ENCODE peak calls at places on chromosome 17, in seven cellular contexts. G is right lobe of liver; Q is naive thymus-derived CD4-positive, alpha-beta T cell; O is colonic mucosa; L is heart right ventricle; Y is H1; S is mucosa of descending colon. E is an unnamed sample. For H3K9me3, the result is how much of the 10 kb centered on the place peaks cover.

GRCh38 chr17:75219815-75220214 is 14.3 kb downstream of the NUP85 start:
- DNase-seq in G (no peak), Q (no peak), O (no peak), L (no peak), Y (no peak), S (no peak), E (no peak)

GRCh38 chr17:66552381-66552780 is 250.0 kb downstream of the PRKCA start:
- DNase-seq in G (no peak), Q (no peak), O (peak), L (no peak), Y (no peak), S (no peak), E (no peak)

GRCh38 chr17:37081287-37081686 is 132.5 kb downstream of the AATF start:
- DNase-seq in G (no peak), Q (no peak), O (no peak), L (no peak), Y (no peak), S (no peak), E (no peak)

GRCh38 chr17:38429476-38430100 is 1.3 kb downstream of the ARHGAP23 start:
- DNase-seq in G (no peak), Q (no peak), O (no peak), L (no peak), Y (no peak), S (no peak), E (no peak)

GRCh38 chr17:19986941-19987714 is 9.5 kb upstream of the AKAP10 start:
- DNase-seq in G (no peak), Q (no peak), O (no peak), L (no peak), Y (no peak), S (no peak), E (no peak)

GRCh38 chr17:37190493-37190892 is 185.3 kb upstream of the C17orf78 start:
- DNase-seq in G (no peak), Q (no peak), O (no peak), L (no peak), Y (no peak), S (no peak), E (no peak)

GRCh38 chr17:2090210-2090641 is 35.3 kb downstream of the HIC1 start:
- DNase-seq in G (no peak), Q (peak), O (no peak), L (no peak), Y (no peak), S (no peak), E (no peak)

GRCh38 chr17:8955560-8955959 is 9.9 kb downstream of the PIK3R5 start:
- DNase-seq in G (no peak), Q (no peak), O (no peak), L (no peak), Y (no peak), S (no peak), E (no peak)

GRCh38 chr17:42163113-42163512 is 8.3 kb upstream of the RAB5C start:
- DNase-seq in G (no peak), Q (no peak), O (peak), L (no peak), Y (peak), S (peak), E (no peak)

GRCh38 chr17:55466671-55467070 is 44.6 kb downstream of the SMIM36 start:
- DNase-seq in G (no peak), Q (no peak), O (no peak), L (no peak), Y (no peak), S (no peak), E (no peak)

GRCh38 chr17:62626719-62627218 is 701 bp upstream of the MRC2 start:
- DNase-seq in G (no peak), Q (no peak), O (peak), L (peak), Y (no peak), S (no peak), E (no peak)

GRCh38 chr17:7959503-7960253 is 27.7 kb downstream of the CNTROB start:
- DNase-seq in G (no peak), Q (no peak), O (no peak), L (no peak), Y (no peak), S (no peak), E (no peak)

GRCh38 chr17:66348605-66349165 is 46.3 kb downstream of the PRKCA start:
- DNase-seq in G (no peak), Q (no peak), O (peak), L (peak), Y (no peak), S (no peak), E (no peak)

GRCh38 chr17:50539762-50540440 is 7.1 kb upstream of the SPATA20 start:
- DNase-seq in G (no peak), Q (no peak), O (peak), L (no peak), Y (peak), S (peak), E (no peak)

GRCh38 chr17:3603870-3604259 is 5.3 kb downstream of the TRPV1 start:
- DNase-seq in G (no peak), Q (no peak), O (no peak), L (no peak), Y (no peak), S (no peak), E (no peak)

GRCh38 chr17:71937914-71938313 is 182.9 kb upstream of the SOX9 start:
- DNase-seq in G (no peak), Q (no peak), O (no peak), L (no peak), Y (no peak), S (no peak), E (no peak)

GRCh38 chr17:33523577-33523981 is 230.5 kb upstream of the ASIC2 start:
- DNase-seq in G (no peak), Q (no peak), O (peak), L (no peak), Y (no peak), S (no peak), E (no peak)

GRCh38 chr17:63082952-63083351 is 116.9 kb downstream of the TANC2 start:
- DNase-seq in G (no peak), Q (no peak), O (no peak), L (no peak), Y (no peak), S (no peak), E (no peak)

GRCh38 chr17:64984776-64985521 is 65.7 kb upstream of the LRRC37A3 start:
- DNase-seq in G (peak), Q (peak), O (no peak), L (no peak), Y (peak), S (no peak), E (peak)

GRCh38 chr17:68391561-68392268 is 65.6 kb downstream of the WIPI1 start:
- DNase-seq in G (peak), Q (no peak), O (peak), L (no peak), Y (peak), S (no peak), E (no peak)

GRCh38 chr17:8104911-8105310 is 13.4 kb downstream of the ALOXE3 start:
- DNase-seq in G (no peak), Q (no peak), O (no peak), L (no peak), Y (no peak), S (no peak), E (no peak)

GRCh38 chr17:75587718-75588545 is at the start of gene MYO15B:
- DNase-seq in G (peak), Q (peak), O (peak), L (peak), Y (peak), S (peak), E (peak)

GRCh38 chr17:81434079-81434478 is 38.8 kb downstream of the BAHCC1 start:
- DNase-seq in G (no peak), Q (no peak), O (no peak), L (no peak), Y (no peak), S (no peak), E (no peak)

GRCh38 chr17:75684249-75684648 is 17.1 kb downstream of the SAP30BP start:
- DNase-seq in G (no peak), Q (no peak), O (no peak), L (no peak), Y (no peak), S (no peak), E (no peak)

GRCh38 chr17:4511199-4511932 is 12.7 kb downstream of the SPNS2 start:
- DNase-seq in G (no peak), Q (no peak), O (no peak), L (no peak), Y (no peak), S (no peak), E (no peak)

GRCh38 chr17:47257651-47258339 is 4.2 kb downstream of the ITGB3 start:
- DNase-seq in G (no peak), Q (no peak), O (no peak), L (no peak), Y (no peak), S (no peak), E (no peak)

GRCh38 chr17:16552637-16553045 is 16.4 kb downstream of the ZNF287 start:
- DNase-seq in G (no peak), Q (no peak), O (no peak), L (no peak), Y (no peak), S (no peak), E (no peak)
- H3K9me3 ChIP-seq in G (under half), Q (under half), O (under half), L (under half), Y (half or more), S (half or more), E (under half)

DNA sequence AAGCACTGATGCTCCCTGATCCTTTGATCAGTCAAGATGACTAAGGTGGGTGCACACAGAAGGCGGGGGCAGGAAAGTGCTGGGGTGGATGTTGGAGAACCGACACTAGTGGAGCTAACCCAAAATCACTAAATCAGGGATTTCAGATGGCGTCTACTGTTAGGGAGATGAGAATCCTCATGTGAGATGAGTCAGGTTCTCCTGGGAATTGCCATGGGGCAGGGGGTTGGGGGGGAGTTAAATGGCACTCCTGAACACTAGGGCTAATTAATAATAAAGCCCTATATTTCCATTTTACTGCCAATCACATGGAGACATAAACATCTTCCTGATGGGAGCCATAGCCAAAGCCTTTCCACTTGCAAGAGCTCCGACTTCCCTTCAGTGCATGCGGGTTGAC is 804.1 kb downstream of the KCNJ18 start:
- DNase-seq in G (no peak), Q (no peak), O (no peak), L (no peak), Y (no peak), S (no peak), E (no peak)
- H3K9me3 ChIP-seq in G (under half), Q (under half), O (under half), L (under half), Y (under half), S (under half), E (under half)

DNA sequence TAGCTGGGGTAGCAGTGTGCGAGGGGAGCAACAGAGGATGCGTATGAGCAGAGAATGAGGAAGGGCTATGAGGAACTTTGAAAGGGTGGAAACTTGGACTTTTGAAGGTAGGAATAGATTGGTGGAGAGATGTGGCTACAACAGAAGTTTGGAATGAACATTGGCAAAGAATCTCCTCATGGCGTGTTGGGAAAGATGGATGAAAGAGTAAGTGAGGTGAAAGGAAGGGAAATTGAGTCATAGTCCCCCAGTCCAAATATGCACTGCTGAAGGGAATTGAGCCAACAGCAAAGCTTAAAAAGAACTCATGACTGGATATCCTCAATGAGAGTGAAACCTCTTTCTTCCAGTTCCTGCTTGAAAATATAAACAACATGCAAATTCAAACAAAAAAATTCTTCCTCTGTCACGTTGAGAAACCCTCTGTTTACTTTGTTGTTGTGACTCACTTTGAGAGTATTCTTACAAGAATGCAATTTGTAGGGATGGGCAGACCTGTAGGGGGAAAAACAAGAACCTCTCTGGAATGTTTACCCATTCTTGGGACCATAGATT is 313.2 kb upstream of the KCNJ16 start:
- DNase-seq in G (no peak), Q (no peak), O (no peak), L (no peak), Y (no peak), S (no peak), E (no peak)
- H3K9me3 ChIP-seq in G (under half), Q (under half), O (under half), L (under half), Y (under half), S (under half), E (under half)

GRCh38 chr17:54452666-54453348 is 447.8 kb upstream of the TOM1L1 start:
- DNase-seq in G (no peak), Q (no peak), O (no peak), L (no peak), Y (no peak), S (no peak), E (no peak)
- H3K9me3 ChIP-seq in G (under half), Q (under half), O (under half), L (under half), Y (under half), S (half or more), E (under half)

DNA sequence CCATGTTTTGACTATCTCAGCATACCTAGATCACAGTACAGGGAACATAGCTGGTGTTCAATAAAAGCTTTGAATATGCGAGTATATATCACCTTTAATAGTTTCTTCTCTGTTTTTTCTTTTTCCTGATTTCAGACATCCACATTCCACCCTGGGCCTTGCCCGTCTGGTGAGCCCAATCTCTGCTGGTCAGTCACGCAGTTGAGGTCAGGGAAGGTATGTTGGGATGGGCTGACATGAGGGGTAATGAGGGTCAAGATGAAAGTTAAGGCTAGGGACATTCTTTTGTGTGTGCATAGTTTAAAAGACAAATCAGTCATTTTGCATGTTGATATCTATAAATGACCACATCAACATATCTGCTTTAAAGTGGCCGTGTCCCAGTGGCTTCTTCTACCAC is 33.1 kb downstream of the KCNJ16 start:
- DNase-seq in G (no peak), Q (no peak), O (no peak), L (no peak), Y (no peak), S (no peak), E (no peak)
- H3K9me3 ChIP-seq in G (under half), Q (under half), O (under half), L (under half), Y (under half), S (under half), E (under half)

E was measured in T-helper 17 cell.